ENCODE peak calls at places on chromosomes 7 and 10, in ten cellular contexts. D, S, R, H, Z, B, T, O, V and A are unnamed samples.

GRCh38 chr7:55055479-55055878 is 36.7 kb downstream of the EGFR start:
- DNase-seq in Z (no peak), B (no peak), S (peak; percentile 92), H (no peak), O (no peak), T (no peak), D (no peak), R (no peak), V (no peak), A (no peak)

GRCh38 chr7:112192236-112193154 is 13.7 kb downstream of the DOCK4 start:
- DNase-seq in H (no peak), B (peak; percentile 38), S (peak; percentile 88), D (no peak), T (no peak), O (no peak), Z (no peak), V (no peak), R (no peak), A (no peak)

GRCh38 chr7:33874943-33875342 is 30.4 kb upstream of the BMPER start:
- DNase-seq in Z (no peak), S (peak; percentile 68), B (peak; percentile 63), O (no peak), T (no peak), D (no peak), V (no peak), R (no peak), H (no peak), A (no peak)

GRCh38 chr10:43225787-43226153 is 41.1 kb downstream of the RASGEF1A start:
- DNase-seq in D (peak; percentile 8), O (no peak), T (peak; percentile 35), S (no peak), H (no peak), B (no peak), Z (no peak), R (no peak), V (peak; percentile 30), A (no peak)

GRCh38 chr7:4657640-4658417 is 24.3 kb upstream of the FOXK1 start:
- DNase-seq in R (no peak), S (no peak), O (no peak), Z (no peak), T (no peak), H (no peak), B (no peak), V (no peak), D (no peak), A (no peak)

GRCh38 chr10:71525102-71525501 is 128.4 kb downstream of the CDH23 start:
- DNase-seq in H (no peak), S (no peak), R (no peak), D (no peak), Z (no peak), B (no peak), T (no peak), O (no peak), V (no peak), A (no peak)

GRCh38 chr7:92988051-92988450 is 129.7 kb downstream of the SAMD9 start:
- DNase-seq in V (no peak), Z (no peak), S (peak; percentile 78), H (no peak), R (no peak), B (no peak), O (no peak), T (no peak), D (no peak), A (peak; percentile 62)

GRCh38 chr10:103663802-103664201 is 170.3 kb downstream of the NEURL1 start:
- DNase-seq in H (no peak), B (no peak), S (no peak), Z (no peak), T (no peak), V (no peak), R (no peak), D (no peak), O (no peak), A (no peak)

GRCh38 chr10:99344715-99345114 is 15.6 kb downstream of the CNNM1 start:
- DNase-seq in R (no peak), V (no peak), Z (no peak), T (no peak), D (no peak), H (no peak), S (no peak), O (no peak), B (no peak), A (no peak)

GRCh38 chr10:17473228-17473950 is 19.0 kb upstream of the ST8SIA6 start:
- DNase-seq in B (no peak), H (no peak), R (no peak), S (no peak), T (no peak), V (no peak), D (no peak), O (no peak), Z (no peak), A (no peak)

GRCh38 chr7:102111063-102111757 is 175.5 kb upstream of the SH2B2 start:
- DNase-seq in B (no peak), T (no peak), O (no peak), H (no peak), R (no peak), V (no peak), Z (no peak), D (no peak), S (no peak), A (peak; percentile 71)

GRCh38 chr7:102115931-102116330 is 170.7 kb upstream of the SH2B2 start:
- DNase-seq in T (no peak), B (no peak), R (no peak), O (no peak), D (no peak), H (no peak), S (no peak), Z (no peak), V (no peak), A (no peak)

GRCh38 chr7:102107474-102108104 is 179.1 kb upstream of the SH2B2 start:
- DNase-seq in B (no peak), O (no peak), D (no peak), Z (no peak), R (peak; percentile 37), H (no peak), S (no peak), T (peak; percentile 41), V (no peak), A (no peak)

GRCh38 chr7:102115181-102115580 is 171.5 kb upstream of the SH2B2 start:
- DNase-seq in Z (no peak), H (no peak), B (no peak), R (no peak), T (no peak), V (no peak), D (no peak), O (no peak), S (no peak), A (no peak)

DNA sequence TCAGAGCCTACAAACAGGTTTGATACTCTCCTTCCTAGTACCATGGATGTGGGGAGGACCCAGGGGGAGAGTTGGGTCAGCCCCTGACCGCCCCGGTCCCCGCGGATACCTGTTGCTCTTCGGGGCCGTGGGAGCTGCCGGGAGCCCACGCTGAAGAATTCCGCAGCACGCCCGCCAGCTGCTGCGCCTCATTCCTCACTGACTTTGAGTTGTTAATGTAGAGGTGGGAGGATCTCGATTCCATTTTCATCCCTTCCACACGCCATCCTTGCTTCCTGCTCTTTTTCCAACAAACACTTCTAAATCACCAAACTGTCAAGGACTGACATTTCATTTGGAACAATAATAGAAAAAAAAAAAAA is 174.9 kb upstream of the SH2B2 start:
- DNase-seq in H (no peak), Z (no peak), V (no peak), B (no peak), S (no peak), D (no peak), T (no peak), O (no peak), R (no peak), A (no peak)
- H3K27ac ChIP-seq in H (no peak overlapping the region), Z (no peak overlapping the region), V (no peak overlapping the region), B (no peak overlapping the region), S (no peak overlapping the region), D (no peak overlapping the region), T (peak overlapping the region; percentile 52), O (no peak overlapping the region), R (no peak overlapping the region), A (peak overlapping the region; percentile 88)

DNA sequence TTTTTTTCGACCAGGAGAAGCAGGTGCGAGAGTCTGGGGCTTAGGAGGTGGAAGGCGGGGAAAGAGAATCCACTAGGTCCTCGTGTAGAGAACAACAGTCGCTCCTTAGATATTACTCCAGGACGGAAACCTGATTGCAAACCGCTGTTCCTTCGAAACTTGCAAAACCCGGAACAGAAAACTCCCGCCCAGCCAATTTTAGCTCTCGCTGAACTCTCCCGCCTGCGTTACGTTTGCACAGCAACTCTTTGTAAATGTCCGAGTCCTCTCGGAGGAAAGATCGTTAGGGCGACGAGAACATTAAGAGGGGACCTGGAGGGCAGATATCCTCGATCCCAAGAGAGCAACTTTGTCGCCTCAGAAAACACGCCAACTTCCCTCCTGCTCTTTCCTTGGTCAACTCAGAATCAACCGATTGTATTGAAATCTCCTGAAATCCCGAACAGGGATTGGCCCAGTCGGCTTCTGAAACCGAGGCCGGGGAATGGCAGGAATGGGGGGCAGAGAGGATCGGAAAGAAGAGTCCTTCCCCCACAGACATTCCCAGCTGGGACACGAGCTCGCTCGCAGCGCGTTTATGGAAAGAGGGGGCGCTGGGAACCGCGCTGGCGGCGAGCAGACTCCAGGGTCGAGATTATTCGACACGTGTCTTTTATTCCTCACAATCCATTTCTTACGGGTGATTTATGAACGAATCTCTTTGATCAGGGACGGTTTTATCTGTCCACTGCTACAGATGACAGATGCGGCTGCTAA is 9.9 kb downstream of the TWIST1 start:
- DNase-seq in V (peak; percentile 74), D (no peak), B (no peak), R (no peak), S (peak; percentile 68), O (peak; percentile 14), T (peak; percentile 69), Z (no peak), H (peak; percentile 68), A (no peak)
- H3K27me3 ChIP-seq in V (no peaks in the 10 kb centered on the region), D (no peaks in the 10 kb centered on the region), B (peaks cover 46% of the 10 kb centered on the region), R (no peaks in the 10 kb centered on the region), S (no peaks in the 10 kb centered on the region), O (no peaks in the 10 kb centered on the region), T (peaks cover 86% of the 10 kb centered on the region), Z (peaks cover 40% of the 10 kb centered on the region), H (peaks cover 50% of the 10 kb centered on the region), A (no peaks in the 10 kb centered on the region)

GRCh38 chr10:130261306-130261705 is 125.1 kb downstream of the GLRX3 start:
- DNase-seq in B (no peak), T (no peak), V (no peak), D (no peak), S (no peak), O (no peak), H (no peak), R (no peak), Z (no peak), A (no peak)
- H3K9me3 ChIP-seq in B (no peaks in the 10 kb centered on the region), T (peaks cover 45% of the 10 kb centered on the region), V (peaks cover 8% of the 10 kb centered on the region), D (no peaks in the 10 kb centered on the region), S (peaks cover 50% of the 10 kb centered on the region), O (no peaks in the 10 kb centered on the region), H (no peaks in the 10 kb centered on the region), R (no peaks in the 10 kb centered on the region), Z (no peaks in the 10 kb centered on the region), A (no peaks in the 10 kb centered on the region)

GRCh38 chr7:128836729-128837348 is 6.6 kb downstream of the FLNC start:
- DNase-seq in O (no peak), B (no peak), R (no peak), V (peak; percentile 31), S (no peak), H (no peak), T (no peak), D (no peak), Z (no peak), A (no peak)
- H3K27ac ChIP-seq in O (no peak overlapping the region), B (peak overlapping the region; percentile 95), R (peak overlapping the region; percentile 56), V (no peak overlapping the region), S (peak overlapping the region; percentile 72), H (no peak overlapping the region), T (no peak overlapping the region), D (no peak overlapping the region), Z (no peak overlapping the region), A (peak overlapping the region; percentile 85)